ENCODE peak calls at places on chromosomes 2 and 18, in five cellular contexts. J is GM13976, N is nephron progenitor cell, G is psoas muscle, A is ovary. S is an unnamed sample.

GRCh38 chr2:219082332-219082958 is 21.7 kb upstream of the IHH start:
- DNase-seq in N (no peak), A (no peak), J (peak; percentile 3), G (no peak), S (no peak)

GRCh38 chr2:32882911-32883810 is 63.6 kb upstream of the LTBP1 start:
- DNase-seq in G (no peak), N (no peak), J (no peak), A (no peak), S (no peak)

GRCh38 chr2:237968048-237968862 is 1.4 kb downstream of the UBE2F start:
- DNase-seq in G (no peak), N (no peak), A (no peak), J (peak; percentile 81), S (peak; percentile 86)

GRCh38 chr2:108268001-108268400 is 20.7 kb upstream of the SULT1C2 start:
- DNase-seq in N (no peak), G (no peak), A (no peak), J (no peak), S (no peak)

GRCh38 chr2:3025261-3025660 is 352.4 kb downstream of the EIPR1 start:
- DNase-seq in A (no peak), J (no peak), N (no peak), G (no peak), S (no peak)

GRCh38 chr2:205785507-205786222 is 103.4 kb downstream of the NRP2 start:
- DNase-seq in A (no peak), N (no peak), J (no peak), G (no peak), S (no peak)

GRCh38 chr2:9971105-9971818 is 19.8 kb downstream of the GRHL1 start:
- DNase-seq in G (no peak), J (no peak), N (no peak), A (no peak), S (no peak)

GRCh38 chr2:126643431-126643830 is 12.5 kb upstream of the GYPC start:
- DNase-seq in G (peak; percentile 89), J (no peak), N (no peak), A (no peak), S (no peak)

GRCh38 chr2:18651842-18652774 is 62.7 kb upstream of the NT5C1B start:
- DNase-seq in J (no peak), N (no peak), A (no peak), G (no peak), S (no peak)

GRCh38 chr2:182717451-182718215 is 1.6 kb downstream of the DNAJC10 start:
- DNase-seq in N (no peak), A (no peak), G (no peak), J (peak; percentile 37), S (peak; percentile 45)

GRCh38 chr2:98654702-98655488 is 46.5 kb downstream of the UNC50 start:
- DNase-seq in A (no peak), N (no peak), G (no peak), J (no peak), S (peak; percentile 35)

GRCh38 chr18:4544131-4544530 is 89.0 kb upstream of the DLGAP1 start:
- DNase-seq in A (no peak), G (no peak), N (no peak), J (no peak), S (no peak)

GRCh38 chr2:17851731-17852585 is 26.5 kb upstream of the KCNS3 start:
- DNase-seq in N (peak; percentile 63), G (peak; percentile 75), J (peak; percentile 76), A (no peak), S (peak; percentile 75)

GRCh38 chr2:234952270-234953115 is 676 bp downstream of the SH3BP4 start:
- DNase-seq in G (no peak), J (no peak), A (peak; percentile 60), N (peak; percentile 58), S (no peak)

GRCh38 chr2:191625016-191625415 is 52.9 kb upstream of the NABP1 start:
- DNase-seq in G (no peak), J (no peak), A (no peak), N (no peak), S (no peak)

GRCh38 chr2:8488001-8488738 is 193.7 kb upstream of the ID2 start:
- DNase-seq in G (no peak), N (no peak), J (peak; percentile 85), A (no peak), S (peak; percentile 81)

GRCh38 chr2:3483986-3484960 is 35.1 kb downstream of the ADI1 start:
- DNase-seq in N (no peak), J (no peak), A (peak; percentile 34), G (peak; percentile 34), S (no peak)

GRCh38 chr2:44950646-44951045 is 9.1 kb downstream of the SIX3 start:
- DNase-seq in N (no peak), A (no peak), G (peak; percentile 16), J (no peak), S (no peak)

GRCh38 chr2:217742837-217743236 is 260.0 kb downstream of the TNS1 start:
- DNase-seq in G (no peak), N (no peak), J (no peak), A (no peak), S (no peak)

GRCh38 chr2:64469261-64469660 is 15.3 kb downstream of the LGALSL start:
- DNase-seq in N (no peak), J (no peak), A (no peak), G (no peak), S (no peak)

GRCh38 chr2:119106301-119106897 is 52.2 kb downstream of the C1QL2 start:
- DNase-seq in A (peak; percentile 40), J (no peak), N (peak; percentile 93), G (no peak), S (no peak)

GRCh38 chr2:158191569-158191968 is 89.9 kb downstream of the UPP2 start:
- DNase-seq in N (no peak), G (no peak), A (no peak), J (no peak), S (no peak)

GRCh38 chr2:152650768-152651371 is 66.4 kb downstream of the PRPF40A start:
- DNase-seq in G (no peak), A (no peak), N (no peak), J (no peak), S (no peak)

GRCh38 chr2:173400760-173401159 is 46.1 kb downstream of the CDCA7 start:
- DNase-seq in J (no peak), A (no peak), N (no peak), G (no peak), S (no peak)

GRCh38 chr18:11487390-11487789 is 122.0 kb upstream of the SLC35G4 start:
- DNase-seq in G (no peak), N (no peak), A (no peak), J (no peak), S (no peak)

GRCh38 chr18:52387246-52387645 is 47.2 kb downstream of the DCC start:
- DNase-seq in G (no peak), A (no peak), J (no peak), N (no peak), S (no peak)

GRCh38 chr2:66495788-66496640 is 61.1 kb downstream of the MEIS1 start:
- DNase-seq in J (no peak), G (peak; percentile 54), N (peak; percentile 21), A (peak; percentile 72), S (no peak)

GRCh38 chr2:112784199-112785189 is at the start of gene IL1A:
- DNase-seq in G (no peak), J (no peak), A (no peak), N (no peak), S (peak; percentile 25)

GRCh38 chr2:30285758-30286157 is 54.4 kb downstream of the LBH start:
- DNase-seq in G (no peak), A (no peak), N (no peak), J (no peak), S (no peak)

GRCh38 chr2:30283931-30284565 is 52.7 kb downstream of the LBH start:
- DNase-seq in N (no peak), G (no peak), J (no peak), A (no peak), S (no peak)

GRCh38 chr2:30288576-30288975 is 57.2 kb downstream of the LBH start:
- DNase-seq in G (no peak), J (no peak), A (no peak), N (no peak), S (no peak)

GRCh38 chr2:30287190-30287589 is 55.9 kb downstream of the LBH start:
- DNase-seq in J (no peak), G (no peak), A (no peak), N (no peak), S (no peak)

GRCh38 chr2:30287857-30288513 is 56.7 kb downstream of the LBH start:
- DNase-seq in N (no peak), A (no peak), J (no peak), G (no peak), S (no peak)
- TF ChIP-seq CTCF in N (no peak), A (no peak), J (no peak), G (no peak), S (no peak)

DNA sequence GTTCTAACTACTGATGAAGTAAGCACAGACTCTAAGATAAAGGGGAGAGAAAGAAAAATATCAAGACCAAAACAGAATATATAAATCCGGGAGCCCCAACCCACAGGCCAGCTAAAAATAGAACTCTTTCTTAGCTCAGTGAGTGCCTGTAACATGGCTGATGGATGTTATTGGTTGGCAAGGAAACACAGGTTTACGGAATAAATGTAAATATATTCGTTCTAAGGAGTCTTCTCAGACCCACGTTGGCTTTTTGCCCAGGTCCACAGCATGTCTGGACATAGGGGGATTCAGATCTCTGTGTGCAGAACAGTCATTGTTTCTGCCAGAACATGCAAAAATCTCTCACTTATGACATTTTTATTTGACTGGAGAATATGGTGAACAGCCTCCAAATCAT is 139.0 kb upstream of the SERPINE2 start:
- DNase-seq in J (no peak), N (no peak), G (no peak), A (no peak), S (no peak)
- TF ChIP-seq CTCF in J (no peak), N (no peak), G (no peak), A (no peak), S (no peak)

DNA sequence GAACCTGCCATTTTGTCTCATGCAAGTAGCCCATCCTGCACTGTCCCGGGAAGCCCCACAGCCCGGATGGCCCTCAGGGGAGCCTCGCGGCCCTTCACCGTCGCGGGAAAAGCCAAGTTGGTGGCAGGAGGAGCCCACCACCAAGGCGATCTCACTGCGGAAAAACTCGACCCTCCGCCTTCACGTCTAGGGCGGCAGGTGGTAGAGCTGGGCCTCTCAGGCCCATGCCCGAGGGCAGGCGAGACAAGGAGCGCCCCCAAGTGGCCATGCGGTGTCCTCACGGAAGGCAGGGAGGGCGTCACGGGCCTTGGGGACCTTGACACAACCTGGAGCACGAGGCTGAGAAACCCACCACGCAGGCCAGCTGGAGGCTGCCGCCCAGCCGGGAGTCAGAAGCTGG is 34.8 kb upstream of the SKA1 start:
- DNase-seq in J (no peak), A (no peak), N (peak; percentile 7), G (no peak), S (no peak)
- TF ChIP-seq CTCF in J (no peak), A (no peak), N (no peak), G (no peak), S (peak; percentile 22)

DNA sequence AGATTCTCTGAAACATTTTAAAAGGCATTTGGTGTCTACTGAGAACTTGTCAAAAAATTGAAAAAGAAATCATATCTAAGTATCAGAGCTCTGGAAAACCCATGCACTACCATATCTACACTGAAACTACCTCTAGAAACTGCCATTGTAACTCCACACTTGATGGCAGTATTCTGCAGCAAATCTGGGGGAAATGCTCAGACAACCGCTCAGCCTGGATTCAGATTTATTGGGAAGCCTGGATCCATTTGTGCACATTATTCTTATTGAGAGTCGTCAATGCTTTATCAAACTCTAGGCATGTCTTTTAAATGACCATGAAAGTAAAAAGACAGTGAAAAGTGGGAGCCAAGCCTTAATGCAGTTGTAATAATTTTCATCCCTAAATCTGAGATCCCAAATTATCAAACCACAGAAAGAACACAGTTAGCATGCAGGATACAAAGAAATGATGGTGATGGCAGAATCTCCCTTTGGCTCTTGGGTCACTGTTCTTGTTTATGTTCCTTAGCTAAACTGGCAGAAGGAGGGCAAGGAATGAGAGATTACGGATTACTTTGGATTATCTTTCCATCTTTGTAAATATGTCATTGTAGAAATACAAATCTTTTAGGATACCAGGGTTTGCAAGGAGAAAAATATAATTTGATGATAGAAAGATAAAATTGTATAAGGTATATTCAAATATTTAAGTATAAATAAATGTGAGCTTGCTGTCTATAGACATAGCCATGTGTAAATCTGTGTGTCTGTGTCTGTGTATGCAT is 512.1 kb upstream of the SYT4 start:
- DNase-seq in G (no peak), J (no peak), A (no peak), N (peak; percentile 10), S (no peak)
- TF ChIP-seq CTCF in G (peak; percentile 20), J (no peak), A (no peak), N (peak; percentile 9), S (no peak)